ENCODE peak calls at places on chromosomes 4 and X, in four cellular contexts. M, F, K and Q are unnamed samples.

GRCh38 chr4:152953514-152953913 is 17.4 kb downstream of the FHDC1 start:
- DNase-seq in M (no peak), F (no peak), K (no peak), Q (no peak)

GRCh38 chr4:62051332-62051731 is 851.2 kb downstream of the ADGRL3 start:
- DNase-seq in M (no peak), F (no peak), K (no peak), Q (no peak)

GRCh38 chr4:139606600-139607301 is 50.7 kb upstream of the SETD7 start:
- DNase-seq in M (no peak), F (no peak), K (no peak), Q (no peak)

GRCh38 chrX:23901805-23902204 is 5.9 kb downstream of the APOO start:
- DNase-seq in M (no peak), F (peak; percentile 6), K (peak; percentile 71), Q (peak; percentile 51)

GRCh38 chrX:133535066-133535465 is 119.8 kb upstream of the GPC4 start:
- DNase-seq in M (no peak), F (no peak), K (no peak), Q (no peak)

GRCh38 chrX:16444353-16444752 is 205.6 kb upstream of the S100G start:
- DNase-seq in M (no peak), F (no peak), K (no peak), Q (no peak)

GRCh38 chrX:57265126-57265525 is 21.4 kb upstream of the FAAH2 start:
- DNase-seq in M (no peak), F (no peak), K (no peak), Q (no peak)

GRCh38 chr4:23728971-23729370 is 160.9 kb downstream of the PPARGC1A start:
- DNase-seq in M (no peak), F (no peak), K (no peak), Q (no peak)

GRCh38 chr4:48879561-48880442 is 26.8 kb downstream of the OCIAD2 start:
- DNase-seq in M (no peak), F (no peak), K (no peak), Q (no peak)

GRCh38 chrX:153628129-153628528 is 18.9 kb upstream of the DUSP9 start:
- DNase-seq in M (no peak), F (no peak), K (no peak), Q (no peak)

GRCh38 chr4:153934689-153935017 is 145.8 kb upstream of the SFRP2 start:
- DNase-seq in M (no peak), F (no peak), K (no peak), Q (no peak)

GRCh38 chr4:148364525-148364924 is 77.7 kb downstream of the NR3C2 start:
- DNase-seq in M (no peak), F (no peak), K (no peak), Q (no peak)

GRCh38 chr4:114694770-114695169 is 96.2 kb downstream of the UGT8 start:
- DNase-seq in M (no peak), F (no peak), K (peak; percentile 61), Q (no peak)

GRCh38 chr4:577499-578450 is 1.7 kb upstream of the TMEM271 start:
- DNase-seq in M (no peak), F (no peak), K (no peak), Q (no peak)

GRCh38 chr4:164192844-164193243 is 561.1 kb upstream of the SMIM31 start:
- DNase-seq in M (no peak), F (no peak), K (no peak), Q (no peak)

GRCh38 chr4:173835863-173836262 is 305.8 kb upstream of the HAND2 start:
- DNase-seq in M (no peak), F (no peak), K (no peak), Q (no peak)

GRCh38 chr4:7319024-7319423 is 115.7 kb downstream of the PSAPL1 start:
- DNase-seq in M (no peak), F (no peak), K (no peak), Q (no peak)

GRCh38 chr4:125911481-125911880 is 596.7 kb downstream of the FAT4 start:
- DNase-seq in M (no peak), F (no peak), K (no peak), Q (no peak)

GRCh38 chr4:71814433-71814832 is 30.6 kb upstream of the GC start:
- DNase-seq in M (no peak), F (no peak), K (no peak), Q (no peak)

GRCh38 chrX:135985974-135986312 is 708 bp downstream of the SLC9A6 start:
- DNase-seq in M (no peak), F (no peak), K (no peak), Q (peak; percentile 22)

GRCh38 chrX:54641530-54641929 is 111.5 kb downstream of the GNL3L start:
- DNase-seq in M (no peak), F (no peak), K (peak; percentile 4), Q (no peak)

GRCh38 chr4:72286185-72286584 is 254.4 kb downstream of the NPFFR2 start:
- DNase-seq in M (no peak), F (no peak), K (no peak), Q (peak; percentile 5)

GRCh38 chrX:39759526-39760224 is 338.1 kb downstream of the BCOR start:
- DNase-seq in M (peak; percentile 84), F (no peak), K (peak; percentile 46), Q (no peak)

GRCh38 chrX:71095971-71096701 is 485 bp downstream of the FOXO4 start:
- DNase-seq in M (peak; percentile 80), F (no peak), K (no peak), Q (no peak)

GRCh38 chr4:54014761-54015160 is 49.6 kb downstream of the CHIC2 start:
- DNase-seq in M (no peak), F (no peak), K (peak; percentile 80), Q (no peak)

GRCh38 chrX:63932006-63932405 is 147.0 kb upstream of the ARHGEF9 start:
- DNase-seq in M (no peak), F (no peak), K (no peak), Q (no peak)

GRCh38 chrX:72130156-72130761 is 1.5 kb downstream of the RTL5 start:
- DNase-seq in M (no peak), F (no peak), K (no peak), Q (no peak)

GRCh38 chrX:104343408-104344129 is 88.8 kb upstream of the ESX1 start:
- DNase-seq in M (no peak), F (no peak), K (peak; percentile 46), Q (peak; percentile 9)

GRCh38 chrX:39577976-39578962 is 519.5 kb downstream of the BCOR start:
- DNase-seq in M (no peak), F (no peak), K (peak; percentile 8), Q (peak; percentile 61)

GRCh38 chrX:31445542-31445941 is 373.7 kb upstream of the FTHL17 start:
- DNase-seq in M (no peak), F (no peak), K (no peak), Q (no peak)

GRCh38 chrX:133681416-133681815 is 266.1 kb upstream of the GPC4 start:
- DNase-seq in M (no peak), F (no peak), K (no peak), Q (no peak)

GRCh38 chrX:154098551-154098950 is 1.0 kb upstream of the MECP2 start:
- DNase-seq in M (no peak), F (no peak), K (no peak), Q (no peak)

GRCh38 chrX:71128166-71128833 is 9.9 kb downstream of the MED12 start:
- DNase-seq in M (no peak), F (no peak), K (no peak), Q (no peak)

GRCh38 chr4:89363786-89364185 is 56.2 kb upstream of the GPRIN3 start:
- DNase-seq in M (no peak), F (no peak), K (no peak), Q (no peak)

GRCh38 chrX:154750301-154751120 is at the start of gene GAB3:
- DNase-seq in M (no peak), F (no peak), K (no peak), Q (peak; percentile 47)

GRCh38 chr4:2042207-2042946 is 16.8 kb upstream of the NAT8L start:
- DNase-seq in M (no peak), F (no peak), K (peak; percentile 22), Q (peak; percentile 86)

GRCh38 chr4:72567821-72568620 is 1.0 kb downstream of the ADAMTS3 start:
- DNase-seq in M (peak; percentile 87), F (no peak), K (no peak), Q (peak; percentile 54)

GRCh38 chr4:5635826-5636196 is 72.5 kb downstream of the EVC2 start:
- DNase-seq in M (no peak), F (no peak), K (no peak), Q (no peak)

DNA sequence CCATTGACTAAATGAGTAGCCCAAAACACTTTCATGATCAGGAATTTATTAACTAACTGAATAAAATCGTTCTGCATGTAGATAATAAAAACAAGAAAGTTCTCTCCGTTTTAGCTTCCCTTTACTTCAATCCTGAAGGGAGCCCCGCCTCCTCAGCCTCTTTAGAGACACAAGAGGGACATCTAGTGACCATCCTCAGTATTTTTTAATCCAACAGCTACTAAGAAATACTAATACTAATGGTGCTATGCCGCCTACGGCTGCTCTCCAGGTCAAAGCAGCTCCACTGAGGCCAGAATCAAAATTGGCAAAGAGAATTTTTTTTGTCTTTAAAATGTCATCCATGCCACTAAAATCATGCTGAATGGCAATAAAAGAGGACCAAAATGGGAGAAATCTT is 3.2 kb upstream of the PCDH19 start:
- DNase-seq in M (no peak), F (no peak), K (peak; percentile 38), Q (peak; percentile 74)
- TF ChIP-seq CTCF in M (no peak), F (peak; percentile 52), K (peak; percentile 74), Q (peak; percentile 38)

DNA sequence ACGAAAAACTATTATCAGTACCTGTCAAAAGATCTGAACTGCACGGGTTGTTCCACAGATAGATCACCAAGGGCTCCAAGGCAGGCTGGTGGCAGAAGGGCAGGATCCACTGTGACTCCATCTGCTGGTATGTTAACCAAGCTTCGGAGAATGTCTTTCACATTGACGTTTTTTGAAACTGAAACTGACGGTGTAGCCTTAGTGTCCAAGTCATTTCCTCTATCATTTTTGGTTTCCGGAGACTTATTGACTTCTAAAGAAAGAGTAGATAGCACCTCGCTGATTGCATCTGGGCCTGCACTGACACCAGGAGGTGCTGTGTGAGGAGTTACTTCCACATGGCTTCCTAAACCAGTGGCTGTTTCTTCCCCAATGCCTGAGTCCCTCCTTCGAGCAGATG is 186.9 kb downstream of the LRBA start:
- DNase-seq in M (no peak), F (no peak), K (no peak), Q (peak; percentile 42)
- TF ChIP-seq CTCF in M (no peak), F (no peak), K (no peak), Q (peak; percentile 43)

GRCh38 chr4:21181716-21182115 is 481.5 kb downstream of the PACRGL start:
- DNase-seq in M (no peak), F (no peak), K (no peak), Q (no peak)

GRCh38 chr4:21184788-21185187 is 484.5 kb downstream of the PACRGL start:
- DNase-seq in M (no peak), F (no peak), K (no peak), Q (no peak)
- TF ChIP-seq CTCF in M (no peak), F (peak; percentile 19), K (no peak), Q (no peak)

GRCh38 chr4:172830295-172830764 is 338.3 kb upstream of the GALNT7 start:
- DNase-seq in M (no peak), F (no peak), K (peak; percentile 43), Q (peak; percentile 27)
- TF ChIP-seq CTCF in M (peak; percentile 13), F (peak; percentile 56), K (peak; percentile 91), Q (peak; percentile 40)

GRCh38 chr4:107757860-107758476 is 37.9 kb upstream of the PAPSS1 start:
- DNase-seq in M (no peak), F (no peak), K (peak; percentile 48), Q (no peak)

GRCh38 chr4:107757293-107757692 is 37.3 kb upstream of the PAPSS1 start:
- DNase-seq in M (no peak), F (no peak), K (no peak), Q (no peak)

GRCh38 chr4:107755841-107756356 is 35.9 kb upstream of the PAPSS1 start:
- DNase-seq in M (no peak), F (no peak), K (no peak), Q (no peak)

GRCh38 chr4:107760281-107760947 is 40.4 kb upstream of the PAPSS1 start:
- DNase-seq in M (no peak), F (no peak), K (no peak), Q (no peak)
- TF ChIP-seq CTCF in M (no peak), F (no peak), K (no peak), Q (no peak)